ENCODE peak calls at places on chromosomes 2 and 18, in eight cellular contexts. A is H7; P is prostate gland; V is activated naive CD4-positive, alpha-beta T cell; H is NCI-H1694 treated with DMSO at 0.1 percent for 48 hours; E is endothelial cell; K is GM10248; G is activated T-helper 1 cell treated with anti-CD3 and anti-CD28 coated beads, Interleukin-12 subunit alpha, Interleukin-12 subunit beta, Interleukin-2, Interleukin-4 antibody, amounts not matched to agents 30 ng/mL and 10 ng/mL and 1 ng/mL, durations not matched to agents 14 hours and 24 hours and 36 hours. C is an unnamed sample.

GRCh38 chr18:68948622-68949021 is 150.7 kb downstream of the CCDC102B start:
- DNase-seq in A (no peak), P (no peak), V (no peak), H (no peak), E (no peak), K (no peak), G (no peak), C (no peak)

GRCh38 chr2:144705328-144706245 is 185.7 kb upstream of the ZEB2 start:
- DNase-seq in A (no peak), P (no peak), V (no peak), H (no peak), E (no peak), K (no peak), G (no peak), C (no peak)

GRCh38 chr2:85355073-85355410 is 473 bp downstream of the ELMOD3 start:
- DNase-seq in A (peak; percentile 48), P (no peak), V (no peak), H (no peak), E (no peak), K (no peak), G (no peak), C (no peak)

GRCh38 chr2:25979006-25979405 is 3.3 kb downstream of the KIF3C start:
- DNase-seq in A (no peak), P (no peak), V (no peak), H (no peak), E (no peak), K (no peak), G (no peak), C (no peak)

GRCh38 chr2:238573065-238573778 is 146.5 kb downstream of the ASB1 start:
- DNase-seq in A (peak; percentile 95), P (no peak), V (no peak), H (no peak), E (peak; percentile 41), K (peak; percentile 75), G (no peak), C (peak; percentile 96)

GRCh38 chr18:39913790-39914366 is 2041.2 kb upstream of the PIK3C3 start:
- DNase-seq in A (no peak), P (no peak), V (no peak), H (no peak), E (no peak), K (no peak), G (no peak), C (no peak)

GRCh38 chr2:219171231-219171651 is 1.4 kb upstream of the SLC23A3 start:
- DNase-seq in A (peak; percentile 80), P (peak; percentile 42), V (no peak), H (peak; percentile 38), E (peak; percentile 63), K (peak; percentile 46), G (no peak), C (peak; percentile 41)

GRCh38 chr2:42878581-42878980 is 86.2 kb upstream of the HAAO start:
- DNase-seq in A (no peak), P (no peak), V (no peak), H (no peak), E (no peak), K (peak; percentile 71), G (no peak), C (no peak)

GRCh38 chr2:61727746-61728145 is 126.1 kb downstream of the FAM161A start:
- DNase-seq in A (no peak), P (no peak), V (no peak), H (no peak), E (no peak), K (no peak), G (no peak), C (no peak)

GRCh38 chr18:26439537-26439936 is 108.8 kb downstream of the KCTD1 start:
- DNase-seq in A (no peak), P (no peak), V (no peak), H (no peak), E (no peak), K (no peak), G (no peak), C (no peak)

GRCh38 chr2:77101796-77102452 is 420.3 kb downstream of the LRRTM4 start:
- DNase-seq in A (no peak), P (no peak), V (no peak), H (no peak), E (peak; percentile 20), K (no peak), G (no peak), C (no peak)

GRCh38 chr2:191421950-191422349 is 176.7 kb downstream of the MYO1B start:
- DNase-seq in A (no peak), P (no peak), V (no peak), H (no peak), E (no peak), K (no peak), G (no peak), C (no peak)

C was measured in iPS-NIHi11.